ENCODE peak calls at places on chromosomes 7 and 10, in six cellular contexts. Y is transverse colon, D is PC-9, W is colonic mucosa, J is left lung, V is WERI-Rb-1. O is an unnamed sample.

GRCh38 chr7:27375958-27376357 is 133.4 kb downstream of the EVX1 start:
- DNase-seq in Y (no peak), D (no peak), V (no peak), W (no peak), J (no peak), O (no peak)

GRCh38 chr7:97004931-97005763 is at the start of gene DLX6:
- DNase-seq in V (peak), W (peak), Y (peak), J (no peak), D (no peak), O (no peak)

GRCh38 chr10:130171196-130171595 is 35.0 kb downstream of the GLRX3 start:
- DNase-seq in Y (no peak), D (no peak), V (no peak), J (no peak), W (no peak), O (no peak)

GRCh38 chr10:110410329-110411046 is 87.2 kb upstream of the DUSP5 start:
- DNase-seq in D (peak), W (peak), V (no peak), J (peak), Y (peak), O (peak)

GRCh38 chr7:131042269-131043160 is 285.2 kb upstream of the MKLN1 start:
- DNase-seq in V (no peak), Y (no peak), W (no peak), J (no peak), D (no peak), O (no peak)

GRCh38 chr7:108497082-108497725 is 28.7 kb downstream of the PNPLA8 start:
- DNase-seq in W (peak), J (no peak), Y (peak), D (peak), V (peak), O (no peak)

GRCh38 chr7:43781726-43782607 is 23.5 kb downstream of the BLVRA start:
- DNase-seq in V (no peak), Y (no peak), W (peak), D (no peak), J (no peak), O (peak)

GRCh38 chr7:148773344-148773743 is 74.6 kb downstream of the CUL1 start:
- DNase-seq in V (no peak), W (no peak), J (no peak), D (no peak), Y (no peak), O (no peak)

GRCh38 chr10:132306951-132307751 is 599 bp downstream of the STK32C start:
- DNase-seq in Y (peak), D (peak), V (peak), W (no peak), J (peak), O (no peak)

GRCh38 chr10:85532821-85533220 is 833.8 kb downstream of the GRID1 start:
- DNase-seq in Y (no peak), J (no peak), V (peak), D (no peak), W (no peak), O (no peak)

GRCh38 chr7:19249281-19249680 is 104.1 kb upstream of the FERD3L start:
- DNase-seq in Y (no peak), J (no peak), W (no peak), D (no peak), V (no peak), O (no peak)

GRCh38 chr10:132987671-132988571 is 45.6 kb upstream of the CFAP46 start:
- DNase-seq in D (no peak), J (no peak), Y (no peak), W (no peak), V (no peak), O (peak)

GRCh38 chr10:126392469-126392868 is 4.2 kb upstream of the ADAM12 start:
- DNase-seq in D (no peak), Y (no peak), J (no peak), W (no peak), V (no peak), O (no peak)

GRCh38 chr7:94418851-94419250 is 24.2 kb downstream of the COL1A2 start:
- DNase-seq in W (no peak), Y (no peak), D (no peak), J (no peak), V (no peak), O (no peak)

GRCh38 chr7:27245798-27246691 is 3.4 kb downstream of the EVX1 start:
- DNase-seq in V (no peak), J (no peak), W (peak), Y (peak), D (peak), O (no peak)

GRCh38 chr10:102312683-102313082 is 67.4 kb downstream of the GBF1 start:
- DNase-seq in J (no peak), V (no peak), Y (no peak), D (no peak), W (no peak), O (no peak)

GRCh38 chr10:19930936-19931859 is 115.0 kb downstream of the PLXDC2 start:
- DNase-seq in Y (peak), W (peak), J (no peak), D (no peak), V (peak), O (no peak)

GRCh38 chr10:87750001-87750651 is 67.9 kb downstream of the ATAD1 start:
- DNase-seq in V (no peak), D (no peak), J (no peak), Y (no peak), W (no peak), O (peak)

GRCh38 chr10:55287346-55287745 is 486.3 kb upstream of the PCDH15 start:
- DNase-seq in J (no peak), D (no peak), Y (no peak), V (no peak), W (no peak), O (no peak)

GRCh38 chr10:132229834-132230556 is 43.2 kb downstream of the DPYSL4 start:
- DNase-seq in Y (peak), J (peak), W (peak), D (no peak), V (no peak), O (no peak)

GRCh38 chr7:100053201-100053600 is 3.6 kb downstream of the ZSCAN21 start:
- DNase-seq in V (peak), Y (peak), J (no peak), D (peak), W (peak), O (no peak)

GRCh38 chr7:10156972-10157371 is 816.7 kb upstream of the PHF14 start:
- DNase-seq in J (no peak), W (no peak), V (no peak), Y (no peak), D (peak), O (no peak)

GRCh38 chr7:41472427-41473125 is 230.3 kb downstream of the INHBA start:
- DNase-seq in V (no peak), W (no peak), J (no peak), Y (no peak), D (peak), O (no peak)
- TF ChIP-seq CTCF in V (no peak), W (no peak), J (no peak), Y (no peak), D (no peak), O (no peak)

GRCh38 chr7:151814400-151814914 is 62.5 kb downstream of the PRKAG2 start:
- DNase-seq in Y (no peak), J (no peak), W (no peak), V (no peak), D (no peak), O (no peak)
- H3K4me3 ChIP-seq in Y (no peak), J (no peak), W (no peak), V (no peak), D (no peak), O (no peak)

GRCh38 chr10:118734477-118734876 is 20.3 kb downstream of the CACUL1 start:
- DNase-seq in D (no peak), J (no peak), W (no peak), V (no peak), Y (no peak), O (no peak)
- TF ChIP-seq CTCF in D (no peak), J (no peak), W (no peak), V (peak), Y (peak), O (peak)

DNA sequence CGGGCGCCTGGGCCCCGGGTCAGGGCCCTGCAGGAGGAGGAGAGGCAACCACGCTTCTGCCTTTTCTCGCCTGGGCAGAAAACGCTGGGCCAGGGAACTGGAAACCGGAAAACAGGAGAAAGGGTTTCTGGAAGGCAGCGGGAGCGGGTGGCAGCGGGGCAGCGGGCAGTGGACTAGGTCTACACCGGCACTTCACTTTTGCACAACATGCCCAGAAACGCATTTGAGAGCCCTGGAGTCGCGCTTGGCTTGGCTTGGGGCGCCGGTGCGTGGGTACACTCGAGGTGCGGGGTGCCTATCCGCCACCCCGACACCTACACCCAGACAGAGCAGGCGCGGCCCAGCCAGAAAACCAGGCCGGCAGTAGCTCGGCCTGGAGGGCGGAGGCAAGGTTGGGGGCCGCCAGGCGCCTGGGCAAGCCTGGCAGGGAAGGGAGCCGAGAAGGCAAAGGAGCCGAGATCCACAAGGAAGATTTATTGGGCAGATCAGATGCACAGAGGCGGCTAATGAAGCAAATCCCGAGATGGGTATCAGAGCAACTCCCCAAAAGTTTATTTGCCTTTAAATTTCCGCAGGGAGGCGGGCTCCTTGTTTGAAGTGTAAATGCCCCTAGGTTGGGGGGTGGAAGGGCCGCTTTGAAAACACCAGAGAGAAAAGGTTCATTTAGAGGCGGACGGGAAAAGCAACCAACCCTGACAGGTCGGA is 3.2 kb upstream of the PAX2 start:
- DNase-seq in J (no peak), V (no peak), Y (no peak), D (no peak), W (no peak), O (no peak)
- H3K4me3 ChIP-seq in J (no peak), V (no peak), Y (no peak), D (no peak), W (no peak), O (no peak)

DNA sequence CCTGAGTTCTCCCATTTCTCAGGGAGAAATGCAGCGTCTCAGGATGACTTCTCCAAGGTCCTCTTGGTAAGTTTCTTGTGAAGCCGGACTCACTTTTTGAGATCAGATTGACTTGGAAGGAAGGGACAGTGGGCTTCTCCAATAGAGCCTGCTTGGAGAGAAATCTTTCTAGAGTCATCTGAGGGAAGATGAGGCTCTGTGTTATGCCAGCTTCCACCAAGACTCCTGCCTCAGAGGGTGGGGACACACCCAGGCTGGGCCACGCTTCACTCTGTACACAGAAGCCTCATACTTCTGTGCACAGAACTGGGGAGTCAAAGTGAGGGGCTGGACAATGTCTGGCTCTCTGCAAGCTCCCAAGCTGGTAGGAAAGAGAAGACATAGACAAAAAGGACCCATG is 5.5 kb downstream of the C10orf105 start:
- DNase-seq in V (no peak), W (no peak), Y (no peak), D (no peak), J (no peak), O (no peak)
- TF ChIP-seq CTCF in V (no peak), W (no peak), Y (no peak), D (no peak), J (no peak), O (no peak)

DNA sequence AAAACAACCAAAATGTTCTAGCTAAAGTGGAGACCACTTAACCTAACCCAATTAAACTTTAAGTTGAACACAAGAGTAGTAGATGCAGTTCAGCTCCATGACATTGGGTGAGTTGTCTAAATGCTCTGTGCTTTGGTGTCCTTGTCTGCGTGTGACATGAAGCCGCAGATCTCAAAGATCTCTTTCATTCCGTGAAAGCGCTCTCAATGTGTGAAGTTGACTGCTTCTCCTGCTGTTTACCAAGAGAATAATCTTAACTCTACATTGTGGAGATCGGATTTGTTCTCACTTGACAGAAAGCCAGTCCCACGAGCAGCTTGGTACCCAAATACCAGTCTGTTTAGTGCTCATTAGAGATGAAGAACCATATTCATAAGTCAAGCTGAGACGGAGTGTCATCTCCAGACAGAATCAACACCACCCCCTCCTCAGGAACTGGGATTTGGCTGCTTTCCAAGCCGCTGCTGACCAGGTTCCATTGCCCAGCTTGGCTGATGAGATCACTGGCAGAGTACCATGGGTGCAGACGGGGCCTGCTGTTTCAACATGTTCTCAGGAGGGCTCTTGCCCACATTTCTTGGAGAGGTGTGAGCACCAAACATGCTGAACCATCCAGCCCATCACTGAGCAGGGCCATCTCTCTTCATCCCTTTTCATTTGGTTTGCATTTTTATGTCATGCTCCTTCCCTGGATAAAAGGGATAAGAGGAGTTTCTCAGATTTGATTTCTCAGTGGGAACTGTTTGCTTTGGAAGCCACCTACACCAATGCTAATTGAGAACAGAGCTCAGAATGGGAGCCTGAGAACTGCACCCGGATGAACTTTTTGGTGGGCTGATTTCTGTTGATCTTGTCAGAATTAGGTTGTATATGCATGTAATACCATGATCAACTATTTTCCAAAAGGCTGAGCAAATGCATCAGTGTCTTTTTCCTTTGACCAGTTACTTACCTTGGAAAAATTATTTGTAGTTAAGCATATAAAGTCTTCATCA is 95.8 kb upstream of the AGBL3 start:
- DNase-seq in V (no peak), D (no peak), Y (no peak), J (no peak), W (no peak), O (no peak)
- H3K4me3 ChIP-seq in V (peak), D (peak), Y (no peak), J (no peak), W (peak), O (no peak)

GRCh38 chr10:98264378-98265065 is 3.5 kb downstream of the LOXL4 start:
- DNase-seq in D (no peak), V (no peak), Y (no peak), J (no peak), W (no peak), O (no peak)

GRCh38 chr10:98263088-98263487 is 4.9 kb downstream of the LOXL4 start:
- DNase-seq in D (no peak), J (no peak), V (no peak), W (no peak), Y (no peak), O (no peak)

GRCh38 chr10:98260752-98261151 is 7.2 kb downstream of the LOXL4 start:
- DNase-seq in V (no peak), D (no peak), J (no peak), W (no peak), Y (no peak), O (no peak)

GRCh38 chr10:98261436-98262277 is 6.3 kb downstream of the LOXL4 start:
- DNase-seq in V (no peak), D (no peak), W (no peak), J (no peak), Y (no peak), O (no peak)

DNA sequence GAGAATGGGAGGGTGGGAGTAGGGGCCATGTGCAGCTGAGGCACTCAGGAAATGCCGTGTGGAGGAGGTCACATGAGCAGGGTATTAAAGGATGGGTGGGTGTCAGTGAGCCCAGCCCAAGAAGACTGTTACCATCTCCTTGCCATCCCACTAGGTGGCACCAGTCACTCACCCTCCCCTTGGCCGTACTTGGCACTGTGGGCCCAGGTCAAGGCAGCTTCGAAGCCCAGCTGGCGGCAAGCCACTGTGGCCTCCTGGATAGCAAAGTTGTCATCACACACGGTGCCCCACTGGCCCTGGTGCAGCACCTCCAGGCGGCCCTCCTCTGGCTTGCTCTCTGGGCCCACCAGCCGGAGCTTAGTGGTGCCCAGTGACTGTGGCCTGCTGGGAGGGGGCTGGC is 5.4 kb downstream of the LOXL4 start:
- DNase-seq in V (peak), J (no peak), W (no peak), Y (no peak), D (no peak), O (no peak)
- TF ChIP-seq CTCF in V (peak), J (peak), W (no peak), Y (peak), D (peak), O (peak)